ENCODE peak calls at places on chromosomes 11 and 22, in six cellular contexts. One of them, this sample, is unnamed.

GRCh38 chr11:75024068-75024449 is 35.3 kb downstream of the NEU3 start:
- DNase-seq in nephron progenitor cell: no peak
- DNase-seq in memory B cell: no peak
- DNase-seq in activated CD4-positive, alpha-beta T cell treated with anti-CD3 and anti-CD28 coated beads for 36 hours: no peak
- DNase-seq in fibroblast of the conjunctiva: no peak
- DNase-seq in neural progenitor cell: no peak
- DNase-seq in this sample: no peak

GRCh38 chr11:132423266-132423665 is 1052.9 kb downstream of the NTM start:
- DNase-seq in activated CD4-positive, alpha-beta T cell treated with anti-CD3 and anti-CD28 coated beads for 36 hours: no peak
- DNase-seq in neural progenitor cell: no peak
- DNase-seq in memory B cell: no peak
- DNase-seq in fibroblast of the conjunctiva: no peak
- DNase-seq in nephron progenitor cell: no peak
- DNase-seq in this sample: no peak

GRCh38 chr22:24434472-24435322 is 7.3 kb downstream of the ADORA2A start:
- DNase-seq in neural progenitor cell: no peak
- DNase-seq in activated CD4-positive, alpha-beta T cell treated with anti-CD3 and anti-CD28 coated beads for 36 hours: peak; percentile 89
- DNase-seq in nephron progenitor cell: no peak
- DNase-seq in fibroblast of the conjunctiva: no peak
- DNase-seq in memory B cell: peak; percentile 71
- DNase-seq in this sample: no peak

GRCh38 chr22:39215430-39216142 is 29.2 kb downstream of the PDGFB start:
- DNase-seq in neural progenitor cell: peak; percentile 45
- DNase-seq in activated CD4-positive, alpha-beta T cell treated with anti-CD3 and anti-CD28 coated beads for 36 hours: peak; percentile 61
- DNase-seq in fibroblast of the conjunctiva: no peak
- DNase-seq in nephron progenitor cell: no peak
- DNase-seq in memory B cell: no peak
- DNase-seq in this sample: no peak

GRCh38 chr11:1232328-1233321 is 9.8 kb downstream of the MUC5B start:
- DNase-seq in fibroblast of the conjunctiva: no peak
- DNase-seq in activated CD4-positive, alpha-beta T cell treated with anti-CD3 and anti-CD28 coated beads for 36 hours: no peak
- DNase-seq in neural progenitor cell: no peak
- DNase-seq in memory B cell: no peak
- DNase-seq in nephron progenitor cell: peak; percentile 3
- DNase-seq in this sample: no peak

GRCh38 chr11:38543311-38543710 is 1945.3 kb upstream of the RAG2 start:
- DNase-seq in neural progenitor cell: no peak
- DNase-seq in fibroblast of the conjunctiva: peak; percentile 40
- DNase-seq in nephron progenitor cell: no peak
- DNase-seq in activated CD4-positive, alpha-beta T cell treated with anti-CD3 and anti-CD28 coated beads for 36 hours: no peak
- DNase-seq in memory B cell: no peak
- DNase-seq in this sample: peak; percentile 54

GRCh38 chr11:10307022-10307410 is 2.1 kb downstream of the ADM start:
- DNase-seq in fibroblast of the conjunctiva: no peak
- DNase-seq in nephron progenitor cell: no peak
- DNase-seq in memory B cell: no peak
- DNase-seq in activated CD4-positive, alpha-beta T cell treated with anti-CD3 and anti-CD28 coated beads for 36 hours: no peak
- DNase-seq in neural progenitor cell: no peak
- DNase-seq in this sample: no peak

GRCh38 chr11:132779487-132779886 is 752.8 kb downstream of the OPCML start:
- DNase-seq in fibroblast of the conjunctiva: no peak
- DNase-seq in neural progenitor cell: peak; percentile 54
- DNase-seq in nephron progenitor cell: no peak
- DNase-seq in memory B cell: no peak
- DNase-seq in activated CD4-positive, alpha-beta T cell treated with anti-CD3 and anti-CD28 coated beads for 36 hours: no peak
- DNase-seq in this sample: no peak

GRCh38 chr11:119417726-119418540 is 5.0 kb downstream of the THY1 start:
- DNase-seq in neural progenitor cell: no peak
- DNase-seq in fibroblast of the conjunctiva: peak; percentile 73
- DNase-seq in nephron progenitor cell: no peak
- DNase-seq in activated CD4-positive, alpha-beta T cell treated with anti-CD3 and anti-CD28 coated beads for 36 hours: no peak
- DNase-seq in memory B cell: no peak
- DNase-seq in this sample: peak; percentile 86

GRCh38 chr11:71153005-71153395 is 99.4 kb downstream of the SHANK2 start:
- DNase-seq in fibroblast of the conjunctiva: no peak
- DNase-seq in activated CD4-positive, alpha-beta T cell treated with anti-CD3 and anti-CD28 coated beads for 36 hours: no peak
- DNase-seq in nephron progenitor cell: peak; percentile 37
- DNase-seq in memory B cell: no peak
- DNase-seq in neural progenitor cell: no peak
- DNase-seq in this sample: no peak

GRCh38 chr11:93585758-93586157 is 42.6 kb upstream of the SMCO4 start:
- DNase-seq in memory B cell: no peak
- DNase-seq in nephron progenitor cell: no peak
- DNase-seq in activated CD4-positive, alpha-beta T cell treated with anti-CD3 and anti-CD28 coated beads for 36 hours: no peak
- DNase-seq in neural progenitor cell: peak; percentile 27
- DNase-seq in fibroblast of the conjunctiva: no peak
- DNase-seq in this sample: peak; percentile 19

GRCh38 chr22:48488149-48488551 is 1339.5 kb downstream of the BRD1 start:
- DNase-seq in fibroblast of the conjunctiva: no peak
- DNase-seq in activated CD4-positive, alpha-beta T cell treated with anti-CD3 and anti-CD28 coated beads for 36 hours: no peak
- DNase-seq in nephron progenitor cell: no peak
- DNase-seq in neural progenitor cell: peak; percentile 40
- DNase-seq in memory B cell: no peak
- DNase-seq in this sample: no peak

GRCh38 chr11:129167315-129167714 is 24.8 kb downstream of the ARHGAP32 start:
- DNase-seq in activated CD4-positive, alpha-beta T cell treated with anti-CD3 and anti-CD28 coated beads for 36 hours: no peak
- DNase-seq in fibroblast of the conjunctiva: no peak
- DNase-seq in memory B cell: no peak
- DNase-seq in nephron progenitor cell: no peak
- DNase-seq in neural progenitor cell: no peak
- DNase-seq in this sample: no peak

This sample was measured in astrocyte of the cerebellum.